ENCODE peak calls at places on chromosomes 12 and 14, in nine cellular contexts. I is activated CD8-positive, alpha-beta T cell treated with anti-CD3 and anti-CD28 coated beads for 36 hours; K is CD4-positive, alpha-beta T cell; F is GM23338; Y is psoas muscle; R is suprapubic skin; A is IMR-90; C is endodermal cell; M is uterus. T is an unnamed sample.

GRCh38 chr12:130484221-130484620 is 146.5 kb downstream of the PIWIL1 start:
- DNase-seq in I (no peak), K (no peak), F (no peak), Y (no peak), R (no peak), A (no peak), C (no peak), M (no peak), T (no peak)

GRCh38 chr12:31887109-31887811 is 72.0 kb upstream of the RESF1 start:
- DNase-seq in I (no peak), K (no peak), F (no peak), Y (no peak), R (no peak), A (no peak), C (no peak), M (no peak), T (peak)

GRCh38 chr14:100393906-100394732 is 71.0 kb downstream of the SLC25A47 start:
- DNase-seq in I (no peak), K (no peak), F (no peak), Y (no peak), R (no peak), A (no peak), C (no peak), M (no peak), T (no peak)

GRCh38 chr12:25241171-25242020 is 9.3 kb downstream of the KRAS start:
- DNase-seq in I (peak), K (no peak), F (peak), Y (no peak), R (no peak), A (peak), C (no peak), M (no peak), T (no peak)

GRCh38 chr14:24607081-24607480 is 2.4 kb downstream of the GZMH start:
- DNase-seq in I (peak), K (no peak), F (no peak), Y (no peak), R (no peak), A (no peak), C (no peak), M (no peak), T (peak)

GRCh38 chr14:39109893-39110715 is 4.0 kb upstream of the GEMIN2 start:
- DNase-seq in I (no peak), K (no peak), F (no peak), Y (no peak), R (no peak), A (no peak), C (no peak), M (no peak), T (peak)

GRCh38 chr14:96245710-96246534 is 10.1 kb upstream of the BDKRB1 start:
- DNase-seq in I (no peak), K (no peak), F (no peak), Y (no peak), R (no peak), A (peak), C (no peak), M (no peak), T (no peak)

GRCh38 chr14:95500201-95500681 is 16.2 kb downstream of the SYNE3 start:
- DNase-seq in I (no peak), K (no peak), F (no peak), Y (no peak), R (no peak), A (no peak), C (no peak), M (no peak), T (no peak)

GRCh38 chr14:67622675-67623074 is 3.0 kb downstream of the ARG2 start:
- DNase-seq in I (peak), K (no peak), F (peak), Y (no peak), R (no peak), A (peak), C (peak), M (no peak), T (no peak)

GRCh38 chr12:91884216-91884615 is 261.4 kb downstream of the BTG1 start:
- DNase-seq in I (no peak), K (no peak), F (no peak), Y (no peak), R (no peak), A (no peak), C (no peak), M (no peak), T (no peak)

GRCh38 chr12:91565246-91565645 is 382.6 kb upstream of the DCN start:
- DNase-seq in I (peak), K (no peak), F (no peak), Y (no peak), R (no peak), A (no peak), C (no peak), M (no peak), T (no peak)

GRCh38 chr12:79690156-79690605 is 583 bp downstream of the PAWR start:
- DNase-seq in I (no peak), K (no peak), F (peak), Y (no peak), R (peak), A (peak), C (no peak), M (no peak), T (no peak)

GRCh38 chr12:106425061-106425706 is 67.6 kb downstream of the POLR3B start:
- DNase-seq in I (no peak), K (no peak), F (peak), Y (no peak), R (no peak), A (no peak), C (peak), M (no peak), T (no peak)

GRCh38 chr14:49768301-49769121 is 558 bp downstream of the KLHDC2 start:
- DNase-seq in I (peak), K (peak), F (peak), Y (peak), R (peak), A (peak), C (peak), M (peak), T (peak)

GRCh38 chr12:101779200-101779599 is 39.9 kb upstream of the SYCP3 start:
- DNase-seq in I (no peak), K (no peak), F (no peak), Y (no peak), R (no peak), A (no peak), C (no peak), M (no peak), T (no peak)

GRCh38 chr14:64541971-64542838 is 1.7 kb downstream of the HSPA2 start:
- DNase-seq in I (peak), K (no peak), F (peak), Y (no peak), R (peak), A (no peak), C (no peak), M (no peak), T (no peak)

GRCh38 chr12:78316150-78316549 is 485.5 kb downstream of the NAV3 start:
- DNase-seq in I (no peak), K (no peak), F (peak), Y (no peak), R (no peak), A (no peak), C (peak), M (no peak), T (no peak)

GRCh38 chr12:9940370-9940769 is 8.2 kb upstream of the CLEC2A start:
- DNase-seq in I (peak), K (no peak), F (peak), Y (no peak), R (no peak), A (peak), C (no peak), M (no peak), T (peak)

GRCh38 chr12:9943244-9943643 is 11.1 kb upstream of the CLEC2A start:
- DNase-seq in I (peak), K (no peak), F (peak), Y (no peak), R (no peak), A (no peak), C (no peak), M (no peak), T (no peak)

GRCh38 chr12:9936597-9936996 is 4.4 kb upstream of the CLEC2A start:
- DNase-seq in I (no peak), K (no peak), F (no peak), Y (no peak), R (no peak), A (peak), C (no peak), M (no peak), T (no peak)

GRCh38 chr12:9944404-9944803 is 12.2 kb upstream of the CLEC2A start:
- DNase-seq in I (no peak), K (no peak), F (no peak), Y (no peak), R (no peak), A (no peak), C (no peak), M (no peak), T (no peak)

GRCh38 chr12:9941838-9942237 is 9.7 kb upstream of the CLEC2A start:
- DNase-seq in I (no peak), K (no peak), F (no peak), Y (no peak), R (no peak), A (no peak), C (no peak), M (no peak), T (no peak)
- TF ChIP-seq CTCF in I (no peak), K (no peak), F (no peak), Y (no peak), R (no peak), A (no peak), C (no peak), M (no peak), T (no peak)

DNA sequence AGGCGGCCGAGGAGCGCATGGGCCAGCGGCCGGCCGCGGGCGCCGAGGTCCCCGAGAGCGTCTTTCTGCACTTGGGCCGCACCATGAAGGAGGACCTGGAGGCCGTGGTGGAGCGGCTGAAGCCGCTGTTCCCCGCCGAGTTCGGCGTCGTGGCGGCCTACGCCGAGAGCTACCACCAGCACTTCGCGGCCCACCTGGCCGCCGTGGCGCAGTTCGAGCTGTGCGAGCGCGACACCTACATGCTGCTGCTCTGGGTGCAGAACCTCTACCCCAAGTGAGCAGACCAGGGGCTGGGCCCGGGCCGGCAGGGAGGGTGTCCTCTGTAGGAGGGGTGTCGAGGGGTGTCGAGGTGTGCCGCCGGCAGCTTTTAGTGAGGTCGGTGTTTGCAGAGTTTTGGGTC is 4.1 kb downstream of the TNFAIP2 start:
- DNase-seq in I (no peak), K (no peak), F (no peak), Y (no peak), R (no peak), A (no peak), C (no peak), M (peak), T (no peak)
- TF ChIP-seq CTCF in I (no peak), K (no peak), F (no peak), Y (no peak), R (no peak), A (no peak), C (no peak), M (no peak), T (no peak)

GRCh38 chr14:36099619-36100018 is 76.9 kb downstream of the PTCSC3 start:
- DNase-seq in I (no peak), K (no peak), F (no peak), Y (no peak), R (no peak), A (no peak), C (no peak), M (no peak), T (no peak)

DNA sequence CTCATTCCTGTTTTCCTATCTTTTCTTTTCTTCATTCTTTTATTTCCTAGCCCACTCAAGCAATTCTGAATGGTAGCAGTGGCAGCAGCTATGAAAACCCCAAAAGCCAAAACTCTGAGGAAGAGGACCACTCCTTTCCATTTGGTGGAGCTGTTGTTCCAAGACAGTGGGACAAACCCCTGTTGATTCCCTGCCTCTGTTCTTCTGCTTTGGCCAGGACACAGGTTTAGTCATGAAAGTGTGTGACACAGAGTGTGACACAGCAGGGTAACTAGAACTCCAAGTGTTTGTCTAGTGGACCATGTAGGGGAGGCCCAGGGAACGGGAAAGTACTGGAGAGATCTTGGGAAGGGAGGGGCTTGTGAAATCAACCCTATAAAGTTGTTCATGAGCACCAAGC is 71.1 kb downstream of the PTCSC3 start:
- DNase-seq in I (no peak), K (no peak), F (peak), Y (no peak), R (no peak), A (no peak), C (peak), M (no peak), T (no peak)
- TF ChIP-seq CTCF in I (no peak), K (no peak), F (peak), Y (no peak), R (no peak), A (peak), C (peak), M (no peak), T (peak)

GRCh38 chr12:70482764-70483163 is 116.7 kb downstream of the KCNMB4 start:
- DNase-seq in I (no peak), K (no peak), F (no peak), Y (no peak), R (no peak), A (no peak), C (no peak), M (no peak), T (no peak)
- TF ChIP-seq CTCF in I (no peak), K (no peak), F (no peak), Y (no peak), R (no peak), A (no peak), C (no peak), M (no peak), T (no peak)

GRCh38 chr12:52411806-52412205 is 5.7 kb upstream of the KRT82 start:
- DNase-seq in I (no peak), K (no peak), F (no peak), Y (no peak), R (no peak), A (no peak), C (no peak), M (no peak), T (no peak)

GRCh38 chr12:52414936-52415335 is 8.8 kb upstream of the KRT82 start:
- DNase-seq in I (no peak), K (no peak), F (no peak), Y (no peak), R (no peak), A (no peak), C (no peak), M (no peak), T (no peak)

GRCh38 chr12:52415870-52416750 is 10.0 kb upstream of the KRT82 start:
- DNase-seq in I (no peak), K (no peak), F (no peak), Y (peak), R (no peak), A (peak), C (no peak), M (peak), T (no peak)

GRCh38 chr12:52413202-52413601 is 7.1 kb upstream of the KRT82 start:
- DNase-seq in I (no peak), K (no peak), F (no peak), Y (no peak), R (no peak), A (no peak), C (no peak), M (no peak), T (no peak)

GRCh38 chr12:52413787-52414345 is 7.7 kb upstream of the KRT82 start:
- DNase-seq in I (no peak), K (no peak), F (peak), Y (no peak), R (no peak), A (no peak), C (peak), M (no peak), T (no peak)
- TF ChIP-seq CTCF in I (no peak), K (no peak), F (peak), Y (no peak), R (no peak), A (no peak), C (peak), M (no peak), T (peak)

DNA sequence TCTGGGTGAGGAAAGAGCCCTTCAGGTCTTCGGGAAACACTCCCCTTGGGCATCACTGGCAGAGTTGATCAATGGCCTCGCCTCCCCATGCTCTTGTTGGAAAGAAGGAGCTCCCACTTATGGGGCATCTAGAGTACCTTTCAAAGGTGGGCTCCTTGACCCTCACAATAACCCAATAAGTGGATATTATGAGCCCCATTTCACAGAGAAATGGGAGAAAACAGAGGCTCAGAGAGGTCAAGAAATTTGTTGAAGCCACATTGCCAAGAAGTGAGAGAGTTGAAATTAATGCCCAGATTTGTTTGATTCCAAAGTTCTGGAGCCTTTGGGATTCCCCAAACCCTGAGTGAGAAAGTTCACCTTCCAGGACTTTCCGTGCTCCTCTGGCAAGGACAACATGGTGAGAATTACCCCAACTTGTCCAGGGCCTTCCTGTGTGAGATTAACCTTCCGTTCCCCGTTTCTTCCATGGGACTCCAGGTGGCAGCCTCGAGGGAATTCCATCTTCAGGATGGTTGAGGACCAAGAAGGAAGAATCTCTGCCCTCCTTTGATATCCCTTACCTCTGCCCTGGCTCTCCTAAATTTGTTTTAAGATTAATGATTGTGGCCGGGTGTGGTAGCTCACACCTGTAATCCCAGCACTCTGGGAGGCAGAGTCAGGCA is 7.5 kb upstream of the CHD4 start:
- DNase-seq in I (no peak), K (no peak), F (peak), Y (no peak), R (no peak), A (no peak), C (peak), M (no peak), T (no peak)
- TF ChIP-seq CTCF in I (no peak), K (no peak), F (peak), Y (no peak), R (no peak), A (peak), C (peak), M (no peak), T (no peak)

DNA sequence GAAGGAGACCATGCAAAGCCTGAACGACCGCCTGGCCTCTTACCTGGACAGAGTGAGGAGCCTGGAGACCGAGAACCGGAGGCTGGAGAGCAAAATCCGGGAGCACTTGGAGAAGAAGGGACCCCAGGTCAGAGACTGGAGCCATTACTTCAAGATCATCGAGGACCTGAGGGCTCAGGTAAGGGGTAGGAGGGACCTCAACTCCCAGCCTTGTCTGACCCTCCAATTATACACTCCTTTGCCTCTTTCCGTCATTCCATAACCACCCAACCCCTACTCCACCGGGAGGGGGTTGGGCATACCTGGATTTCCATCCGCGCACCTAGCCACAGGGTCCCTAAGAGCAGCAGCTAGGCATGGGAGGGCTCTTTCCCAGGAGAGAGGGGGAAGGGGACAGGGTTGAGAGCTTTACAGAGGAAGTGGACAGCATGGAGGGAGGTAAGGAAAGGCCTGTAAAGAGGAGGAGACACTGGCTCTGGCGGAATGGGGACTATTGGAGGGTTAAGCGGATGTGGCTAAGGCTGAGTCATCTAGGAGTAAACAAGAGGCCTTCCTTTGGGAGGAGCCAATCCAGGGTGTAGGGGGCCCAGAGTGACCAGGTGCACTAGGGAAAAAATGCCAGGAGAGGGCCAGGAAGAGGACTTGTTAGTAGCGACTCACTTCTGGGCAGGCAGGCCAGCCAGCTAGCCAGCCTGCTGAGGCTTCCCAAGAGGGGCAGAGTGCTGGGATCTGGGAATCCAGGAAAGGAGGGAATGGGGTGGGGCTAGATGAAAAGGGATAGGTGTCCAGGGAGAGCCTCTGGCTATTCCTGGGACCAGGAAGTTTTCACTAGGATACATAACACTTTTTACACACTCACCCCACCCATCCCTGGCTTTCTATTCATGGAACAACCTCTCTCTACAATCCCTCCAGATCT is 754 bp downstream of the KRT18 start:
- DNase-seq in I (no peak), K (no peak), F (peak), Y (no peak), R (no peak), A (peak), C (peak), M (no peak), T (no peak)
- TF ChIP-seq CTCF in I (no peak), K (no peak), F (no peak), Y (no peak), R (no peak), A (no peak), C (peak), M (no peak), T (no peak)